ENCODE peak calls at places on chromosomes 7 and 10, in seven cellular contexts. F is neuronal stem cell, N is left lung, I is MM.1S, L is neural progenitor cell, A is GM23248, J is transverse colon. K is an unnamed sample. For H3K36me3, the result is how much of the 10 kb centered on the place peaks cover.

GRCh38 chr10:6045600-6046457 is 16.3 kb downstream of the IL2RA start:
- DNase-seq in N (no peak), J (no peak), I (no peak), L (no peak), A (no peak), F (no peak), K (no peak)

GRCh38 chr7:142776206-142776844 is 5.6 kb downstream of the PRSS2 start:
- DNase-seq in J (no peak), F (no peak), N (no peak), A (peak), L (no peak), I (no peak), K (no peak)

GRCh38 chr10:75358835-75359421 is 42.6 kb downstream of the ZNF503 start:
- DNase-seq in A (peak), I (no peak), J (no peak), F (no peak), N (no peak), L (no peak), K (no peak)

GRCh38 chr10:4477664-4478063 is 348.3 kb upstream of the AKR1E2 start:
- DNase-seq in N (no peak), J (no peak), F (no peak), A (no peak), I (no peak), L (no peak), K (no peak)

GRCh38 chr7:137953692-137954470 is 48.0 kb downstream of the CREB3L2 start:
- DNase-seq in J (peak), F (no peak), A (peak), N (no peak), L (peak), I (no peak), K (no peak)

GRCh38 chr7:90592036-90592435 is 4.1 kb upstream of the CDK14 start:
- DNase-seq in A (peak), L (no peak), I (no peak), J (no peak), N (no peak), F (no peak), K (no peak)

GRCh38 chr7:95045236-95045923 is 138.0 kb downstream of the PPP1R9A start:
- DNase-seq in J (peak), N (no peak), F (no peak), A (peak), L (peak), I (peak), K (no peak)

GRCh38 chr7:103446046-103446520 is at the start of gene SLC26A5:
- DNase-seq in L (peak), A (peak), F (peak), J (peak), N (peak), I (peak), K (no peak)

GRCh38 chr7:988426-988911 is 5.5 kb downstream of the CYP2W1 start:
- DNase-seq in I (no peak), N (no peak), F (no peak), L (no peak), J (peak), A (peak), K (no peak)

GRCh38 chr10:70378122-70378521 is 4.3 kb downstream of the LRRC20 start:
- DNase-seq in L (no peak), I (no peak), J (no peak), F (no peak), A (peak), N (peak), K (no peak)

GRCh38 chr7:42233166-42233565 is 3.8 kb downstream of the GLI3 start:
- DNase-seq in J (no peak), N (no peak), A (peak), I (no peak), F (no peak), L (peak), K (no peak)

GRCh38 chr10:21989453-21990154 is 13.9 kb downstream of the DNAJC1 start:
- DNase-seq in N (peak), J (peak), A (peak), L (peak), I (peak), F (peak), K (no peak)

GRCh38 chr10:112973046-112973445 is 23.0 kb downstream of the TCF7L2 start:
- DNase-seq in N (no peak), F (no peak), J (no peak), L (no peak), I (no peak), A (no peak), K (no peak)

GRCh38 chr10:125878957-125879835 is 1.9 kb downstream of the DHX32 start:
- DNase-seq in N (no peak), A (peak), L (no peak), I (no peak), J (no peak), F (no peak), K (no peak)

GRCh38 chr10:90751107-90751997 is 106.5 kb downstream of the HTR7 start:
- DNase-seq in A (peak), F (peak), J (peak), N (no peak), L (peak), I (peak), K (no peak)

GRCh38 chr10:22715290-22715625 is 880 bp upstream of the PIP4K2A start:
- DNase-seq in I (no peak), N (no peak), A (no peak), F (no peak), J (no peak), L (no peak), K (no peak)

GRCh38 chr7:93715234-93715633 is 140.7 kb upstream of the CALCR start:
- DNase-seq in J (peak), N (peak), A (peak), L (peak), I (no peak), F (peak), K (peak)

GRCh38 chr7:159098424-159098786 is 46.3 kb downstream of the VIPR2 start:
- DNase-seq in I (no peak), J (peak), F (no peak), A (no peak), L (no peak), N (no peak), K (no peak)

GRCh38 chr10:35934637-35934995 is 292.5 kb upstream of the FZD8 start:
- DNase-seq in A (no peak), L (no peak), N (no peak), I (no peak), F (no peak), J (no peak), K (no peak)

GRCh38 chr7:16753102-16753931 is at the start of gene TSPAN13:
- DNase-seq in N (peak), L (peak), I (peak), J (peak), A (peak), F (peak), K (peak)

GRCh38 chr7:125670926-125671572 is 741.4 kb upstream of the POT1 start:
- DNase-seq in A (peak), I (peak), F (peak), L (peak), J (no peak), N (no peak), K (no peak)

GRCh38 chr10:113347508-113347907 is 205.3 kb upstream of the HABP2 start:
- DNase-seq in F (no peak), I (no peak), A (peak), N (no peak), L (no peak), J (peak), K (peak)

GRCh38 chr7:139798892-139799291 is 21.1 kb upstream of the HIPK2 start:
- DNase-seq in J (no peak), N (no peak), A (no peak), F (no peak), L (no peak), I (peak), K (no peak)

GRCh38 chr10:102713814-102714620 is at the start of gene ARL3:
- DNase-seq in A (peak), J (peak), N (peak), L (peak), I (peak), F (peak), K (peak)

GRCh38 chr10:124604214-124605000 is 139.8 kb downstream of the FAM53B start:
- DNase-seq in F (no peak), I (no peak), A (no peak), N (no peak), J (no peak), L (no peak), K (no peak)

GRCh38 chr10:95860486-95861040 is 47.2 kb upstream of the CC2D2B start:
- DNase-seq in L (no peak), I (no peak), J (no peak), N (no peak), A (peak), F (no peak), K (no peak)

GRCh38 chr7:2261611-2262010 is 19.6 kb downstream of the NUDT1 start:
- DNase-seq in F (no peak), I (no peak), J (no peak), A (no peak), L (no peak), N (no peak), K (no peak)

GRCh38 chr10:48731654-48732053 is 47.0 kb downstream of the WDFY4 start:
- DNase-seq in A (no peak), I (no peak), N (no peak), L (no peak), J (no peak), F (no peak), K (no peak)

GRCh38 chr10:117161386-117162033 is 23.4 kb upstream of the VAX1 start:
- DNase-seq in I (no peak), N (no peak), L (no peak), F (no peak), A (no peak), J (no peak), K (no peak)

GRCh38 chr7:129657363-129657762 is 45.8 kb downstream of the NRF1 start:
- DNase-seq in A (no peak), F (no peak), L (no peak), J (no peak), I (no peak), N (no peak), K (no peak)

GRCh38 chr7:104469135-104469820 is 140.9 kb downstream of the LHFPL3 start:
- DNase-seq in A (no peak), N (no peak), J (no peak), L (no peak), F (no peak), I (no peak), K (no peak)

GRCh38 chr10:101244321-101245050 is 15.2 kb upstream of the LBX1 start:
- DNase-seq in N (no peak), L (no peak), A (peak), J (no peak), I (no peak), F (no peak), K (no peak)

GRCh38 chr7:159207398-159207797 is 62.7 kb upstream of the VIPR2 start:
- DNase-seq in A (no peak), I (no peak), F (no peak), N (no peak), L (no peak), J (no peak), K (no peak)

GRCh38 chr10:52359466-52359865 is 45.4 kb downstream of the DKK1 start:
- DNase-seq in N (no peak), A (no peak), I (no peak), J (no peak), F (no peak), L (no peak), K (no peak)

GRCh38 chr10:70549962-70550845 is 52.3 kb downstream of the PRF1 start:
- DNase-seq in L (peak), F (peak), A (peak), N (peak), J (peak), I (peak), K (peak)

GRCh38 chr7:100817097-100817496 is 10.2 kb downstream of the EPHB4 start:
- DNase-seq in A (no peak), N (no peak), L (no peak), J (no peak), F (no peak), I (no peak), K (no peak)

GRCh38 chr10:46516660-46517416 is 39.6 kb downstream of the GPRIN2 start:
- DNase-seq in I (no peak), L (no peak), N (peak), A (peak), J (peak), F (no peak), K (peak)

GRCh38 chr10:62580396-62580795 is 206.2 kb downstream of the ZNF365 start:
- DNase-seq in J (no peak), N (no peak), F (no peak), A (peak), I (no peak), L (no peak), K (no peak)
- H3K36me3 ChIP-seq in J (under half), N (under half), F (under half), A (under half), I (under half), L (under half), K (under half)

GRCh38 chr7:6161463-6162330 is 110.7 kb downstream of the CYTH3 start:
- DNase-seq in I (peak), L (no peak), N (no peak), J (no peak), F (no peak), A (no peak), K (no peak)

GRCh38 chr7:6163402-6163801 is 109.0 kb downstream of the CYTH3 start:
- DNase-seq in I (no peak), F (no peak), J (no peak), N (no peak), A (no peak), L (no peak), K (no peak)

GRCh38 chr7:6162650-6163366 is 109.6 kb downstream of the CYTH3 start:
- DNase-seq in J (no peak), I (peak), F (no peak), L (no peak), N (no peak), A (no peak), K (no peak)

GRCh38 chr7:6164010-6164409 is 108.4 kb downstream of the CYTH3 start:
- DNase-seq in A (no peak), N (no peak), J (no peak), L (no peak), I (no peak), F (no peak), K (no peak)

DNA sequence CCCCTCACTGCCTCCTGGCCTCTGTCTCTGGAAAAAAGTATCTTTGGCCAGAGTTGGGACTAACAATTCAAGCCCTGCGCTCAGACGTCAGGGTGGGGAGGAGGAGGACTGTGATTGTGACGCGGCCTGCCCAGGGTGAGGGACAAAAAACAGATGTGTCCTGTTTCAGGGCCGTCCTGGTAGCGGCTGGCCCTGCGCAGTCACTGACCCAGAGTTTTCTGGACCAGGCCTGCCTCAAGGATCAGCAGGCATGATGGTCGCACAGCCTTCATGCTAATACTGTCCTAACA is 110.1 kb downstream of the CYTH3 start:
- DNase-seq in F (no peak), A (no peak), N (no peak), L (no peak), J (peak), I (no peak), K (peak)
- H3K4me3 ChIP-seq in F (no peak), A (no peak), N (no peak), L (no peak), J (no peak), I (peak), K (no peak)

GRCh38 chr10:78000206-78000605 is 29.1 kb downstream of the POLR3A start:
- DNase-seq in A (no peak), I (no peak), N (no peak), F (no peak), J (no peak), L (no peak), K (no peak)

GRCh38 chr10:78007172-78007571 is 22.1 kb downstream of the POLR3A start:
- DNase-seq in L (no peak), J (no peak), I (no peak), F (no peak), A (no peak), N (no peak), K (no peak)

GRCh38 chr10:78000956-78001472 is 28.3 kb downstream of the POLR3A start:
- DNase-seq in F (no peak), J (no peak), N (no peak), I (no peak), L (no peak), A (no peak), K (no peak)

GRCh38 chr10:78002541-78003284 is 26.6 kb downstream of the POLR3A start:
- DNase-seq in I (no peak), J (no peak), N (no peak), A (peak), L (no peak), F (no peak), K (no peak)

DNA sequence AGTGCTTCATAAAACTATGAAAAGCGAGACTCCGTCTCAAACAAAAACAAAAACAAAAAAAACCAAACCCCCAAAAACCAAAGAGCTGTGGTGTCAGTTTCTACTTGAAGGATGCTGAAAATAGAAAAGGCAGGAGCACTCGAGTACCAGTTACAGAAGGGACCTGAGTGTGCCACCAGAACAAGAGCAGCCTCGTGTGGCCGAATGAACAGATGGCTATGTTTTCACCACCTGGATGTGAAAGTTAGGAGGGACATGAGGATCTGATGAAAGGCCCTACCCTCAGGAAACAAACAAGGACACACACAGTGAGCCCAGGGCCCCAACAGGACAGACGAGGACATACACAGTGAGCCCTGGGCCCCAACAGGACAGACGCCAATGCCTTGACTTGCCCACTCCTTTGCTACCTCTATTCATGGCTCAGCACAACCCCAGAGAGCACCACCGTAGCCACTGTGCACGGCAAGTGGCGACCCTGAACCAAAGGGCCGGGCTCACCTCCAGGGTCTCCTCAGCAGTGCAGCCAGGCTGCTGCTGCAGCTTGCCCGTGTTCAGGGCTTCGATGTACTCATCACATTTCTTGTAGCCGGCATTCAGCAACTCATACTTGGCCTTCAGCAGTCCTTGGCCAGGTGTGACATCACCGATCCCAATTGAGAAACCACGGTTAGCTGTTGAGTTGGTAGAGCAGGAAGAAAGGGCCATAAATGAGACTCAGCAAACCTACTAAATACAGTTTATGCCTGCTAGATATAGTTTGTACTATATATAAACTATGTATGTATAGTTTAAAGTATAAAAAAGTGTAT is 24.9 kb downstream of the POLR3A start:
- DNase-seq in J (no peak), A (no peak), I (no peak), N (no peak), F (no peak), L (no peak), K (no peak)
- H3K36me3 ChIP-seq in J (under half), A (half or more), I (under half), N (under half), F (under half), L (under half), K (under half)

GRCh38 chr7:98251251-98251843 is 685 bp downstream of the TECPR1 start:
- DNase-seq in A (peak), J (peak), N (peak), F (no peak), I (peak), L (no peak), K (no peak)
- H3K4me3 ChIP-seq in A (peak), J (peak), N (peak), F (peak), I (peak), L (peak), K (peak)

GRCh38 chr10:33315891-33316290 is 18.6 kb downstream of the NRP1 start:
- DNase-seq in F (no peak), L (no peak), J (no peak), A (no peak), I (no peak), N (no peak), K (no peak)

GRCh38 chr10:33310853-33311252 is 23.6 kb downstream of the NRP1 start:
- DNase-seq in I (no peak), F (no peak), J (no peak), N (no peak), L (no peak), A (no peak), K (no peak)

GRCh38 chr10:33311640-33312039 is 22.8 kb downstream of the NRP1 start:
- DNase-seq in I (no peak), A (no peak), L (no peak), N (no peak), J (no peak), F (no peak), K (no peak)

GRCh38 chr10:33320288-33320687 is 14.2 kb downstream of the NRP1 start:
- DNase-seq in L (no peak), A (no peak), I (no peak), F (no peak), J (no peak), N (no peak), K (no peak)

DNA sequence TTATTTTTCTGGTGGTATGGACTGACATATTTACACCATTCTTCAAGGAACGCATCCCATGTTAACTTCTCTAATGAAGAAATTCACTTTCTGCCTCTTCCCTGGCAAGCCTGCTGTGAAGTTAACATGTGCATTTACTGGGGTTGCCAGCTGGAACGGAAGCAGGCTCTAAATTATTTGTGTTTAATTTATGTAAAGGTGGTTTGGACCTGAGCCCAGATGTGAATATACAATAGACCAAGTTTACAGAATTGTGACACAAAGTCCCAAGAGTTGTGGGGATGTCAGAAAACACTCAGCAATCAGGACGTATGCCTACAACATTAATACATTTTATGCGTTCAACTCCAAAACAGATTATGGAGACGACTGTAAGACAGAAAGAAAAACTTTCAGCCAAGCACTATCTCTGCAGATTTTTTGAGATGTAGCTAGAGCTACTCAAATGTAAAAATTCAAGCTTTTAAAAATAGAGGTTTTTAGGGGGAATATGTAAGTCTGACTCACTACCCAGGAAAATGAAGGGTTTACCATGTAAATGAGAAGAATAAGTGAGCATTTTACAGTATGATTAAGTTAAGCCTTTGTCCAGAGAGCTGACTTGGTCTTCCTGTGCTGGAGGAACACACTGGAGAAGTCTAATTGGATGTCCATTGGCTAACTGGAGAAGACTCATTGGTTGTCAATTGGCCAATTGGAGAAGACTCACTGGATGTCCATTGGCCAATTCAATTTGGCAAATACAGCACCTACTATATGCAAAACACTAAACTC is 19.5 kb downstream of the NRP1 start:
- DNase-seq in N (no peak), L (no peak), I (no peak), F (no peak), A (no peak), J (no peak), K (no peak)
- H3K36me3 ChIP-seq in N (under half), L (under half), I (under half), F (under half), A (under half), J (under half), K (under half)

GRCh38 chr7:28068811-28069216 is 111.8 kb downstream of the JAZF1 start:
- DNase-seq in A (peak), I (no peak), J (no peak), F (no peak), N (no peak), L (no peak), K (no peak)
- H3K4me3 ChIP-seq in A (no peak), I (no peak), J (no peak), F (no peak), N (no peak), L (no peak), K (no peak)

GRCh38 chr10:13654118-13654830 is 67.5 kb downstream of the PRPF18 start:
- DNase-seq in F (no peak), L (no peak), N (no peak), J (no peak), I (no peak), A (no peak), K (no peak)
- H3K36me3 ChIP-seq in F (under half), L (under half), N (under half), J (under half), I (under half), A (under half), K (under half)

GRCh38 chr10:10797467-10797866 is 220.2 kb upstream of the CELF2 start:
- DNase-seq in N (no peak), J (no peak), A (peak), F (no peak), I (no peak), L (no peak), K (no peak)
- H3K4me3 ChIP-seq in N (no peak), J (no peak), A (peak), F (no peak), I (no peak), L (no peak), K (peak)

GRCh38 chr10:72765051-72765450 is 73.1 kb downstream of the MCU start:
- DNase-seq in J (no peak), I (no peak), L (no peak), F (no peak), A (no peak), N (no peak), K (no peak)
- H3K36me3 ChIP-seq in J (under half), I (under half), L (under half), F (under half), A (under half), N (under half), K (under half)

K was measured in aorta.